ENCODE peak calls at places on chromosomes 11 and 22, in six cellular contexts. P is CD8-positive, alpha-beta T cell; J is HEK293T; V is GM20000; F is ELR; C is thoracic aorta. O is an unnamed sample.

GRCh38 chr22:49925525-49926128 is 7.2 kb downstream of the CRELD2 start:
- DNase-seq in P (peak; percentile 77), J (no peak), V (peak; percentile 77), F (no peak), C (no peak), O (peak; percentile 74)

GRCh38 chr11:86660011-86660595 is 12.3 kb downstream of the ME3 start:
- DNase-seq in P (no peak), J (no peak), V (no peak), F (peak; percentile 71), C (no peak), O (no peak)

GRCh38 chr22:45621836-45622600 is 49.6 kb upstream of the ATXN10 start:
- DNase-seq in P (no peak), J (no peak), V (no peak), F (no peak), C (no peak), O (no peak)

GRCh38 chr11:73170140-73170539 is 28.0 kb upstream of the FCHSD2 start:
- DNase-seq in P (no peak), J (no peak), V (no peak), F (no peak), C (no peak), O (no peak)

GRCh38 chr22:36467042-36467810 is 14.2 kb downstream of the TXN2 start:
- DNase-seq in P (no peak), J (no peak), V (no peak), F (peak; percentile 83), C (no peak), O (no peak)

GRCh38 chr11:66328307-66329144 is 7.7 kb downstream of the RIN1 start:
- DNase-seq in P (peak; percentile 85), J (peak; percentile 86), V (peak; percentile 89), F (peak; percentile 86), C (no peak), O (peak; percentile 85)

GRCh38 chr11:110314366-110315095 is 18.1 kb upstream of the RDX start:
- DNase-seq in P (no peak), J (no peak), V (no peak), F (no peak), C (no peak), O (no peak)

GRCh38 chr11:59574467-59574866 is 41.1 kb downstream of the OSBP start:
- DNase-seq in P (no peak), J (no peak), V (no peak), F (peak; percentile 33), C (no peak), O (no peak)

GRCh38 chr22:24181088-24181995 is at the start of gene SUSD2:
- DNase-seq in P (no peak), J (peak; percentile 46), V (no peak), F (no peak), C (no peak), O (no peak)